ENCODE peak calls at places on chromosomes 7 and 10, in six cellular contexts. M is GM12878, F is SK-N-SH, A is HepG2, T is HCT116, Y is K562. U is an unnamed sample.

GRCh38 chr10:71260622-71261325 is 48.4 kb downstream of the UNC5B start:
- DNase-seq in M (no peak), F (no peak), A (no peak), T (peak), Y (no peak), U (no peak)

GRCh38 chr7:131546583-131547111 is 9.8 kb downstream of the PODXL start:
- DNase-seq in M (no peak), F (peak), A (peak), T (no peak), Y (peak), U (peak)

GRCh38 chr10:73644767-73645166 is 3.5 kb upstream of the MYOZ1 start:
- DNase-seq in M (no peak), F (no peak), A (no peak), T (no peak), Y (no peak), U (no peak)

GRCh38 chr10:63409465-63410027 is 56.2 kb downstream of the JMJD1C start:
- DNase-seq in M (no peak), F (peak), A (no peak), T (no peak), Y (peak), U (peak)

GRCh38 chr7:909358-910329 is 33.3 kb downstream of the GET4 start:
- DNase-seq in M (no peak), F (peak), A (no peak), T (no peak), Y (no peak), U (no peak)

GRCh38 chr10:10489765-10490164 is 527.9 kb upstream of the CELF2 start:
- DNase-seq in M (no peak), F (no peak), A (no peak), T (no peak), Y (no peak), U (no peak)

GRCh38 chr7:25478925-25479324 is 250.6 kb upstream of the NPVF start:
- DNase-seq in M (no peak), F (no peak), A (no peak), T (no peak), Y (no peak), U (no peak)

GRCh38 chr10:67834375-67834774 is 3.6 kb downstream of the DNAJC12 start:
- DNase-seq in M (no peak), F (no peak), A (no peak), T (no peak), Y (no peak), U (no peak)

GRCh38 chr7:79293655-79294142 is 159.8 kb downstream of the MAGI2 start:
- DNase-seq in M (no peak), F (no peak), A (peak), T (no peak), Y (no peak), U (no peak)

GRCh38 chr10:62373995-62374861 is at the start of gene ZNF365:
- DNase-seq in M (no peak), F (peak), A (no peak), T (peak), Y (no peak), U (no peak)

GRCh38 chr7:66211429-66211828 is 6.3 kb downstream of the TPST1 start:
- DNase-seq in M (no peak), F (no peak), A (no peak), T (no peak), Y (no peak), U (no peak)

GRCh38 chr7:94277236-94277635 is 117.5 kb upstream of the COL1A2 start:
- DNase-seq in M (no peak), F (no peak), A (no peak), T (no peak), Y (no peak), U (no peak)

GRCh38 chr10:75841266-75841665 is 409.8 kb downstream of the LRMDA start:
- DNase-seq in M (no peak), F (no peak), A (no peak), T (no peak), Y (no peak), U (no peak)

GRCh38 chr7:26988975-26989374 is 106.8 kb downstream of the HOXA1 start:
- DNase-seq in M (no peak), F (no peak), A (no peak), T (no peak), Y (no peak), U (no peak)

GRCh38 chr10:71268247-71268691 is 50.8 kb upstream of the SLC29A3 start:
- DNase-seq in M (no peak), F (no peak), A (peak), T (no peak), Y (peak), U (no peak)

GRCh38 chr10:112517381-112517976 is 70.5 kb downstream of the VTI1A start:
- DNase-seq in M (no peak), F (no peak), A (no peak), T (peak), Y (no peak), U (no peak)

GRCh38 chr10:79069325-79070090 is 742 bp downstream of the ZMIZ1 start:
- DNase-seq in M (no peak), F (peak), A (no peak), T (no peak), Y (peak), U (peak)

GRCh38 chr7:17998692-17999091 is 29.0 kb downstream of the PRPS1L1 start:
- DNase-seq in M (no peak), F (no peak), A (no peak), T (no peak), Y (no peak), U (no peak)

GRCh38 chr10:125107166-125107949 is 53.0 kb downstream of the CTBP2 start:
- DNase-seq in M (no peak), F (no peak), A (no peak), T (no peak), Y (no peak), U (no peak)

GRCh38 chr10:67622506-67622905 is 73.5 kb downstream of the CTNNA3 start:
- DNase-seq in M (no peak), F (no peak), A (no peak), T (no peak), Y (no peak), U (no peak)

GRCh38 chr10:117548191-117548668 is 5.7 kb downstream of the EMX2 start:
- DNase-seq in M (no peak), F (no peak), A (no peak), T (no peak), Y (no peak), U (no peak)

GRCh38 chr10:74977913-74978847 is 133.3 kb upstream of the SAMD8 start:
- DNase-seq in M (peak), F (no peak), A (no peak), T (no peak), Y (no peak), U (no peak)

GRCh38 chr7:3710531-3710930 is 409.5 kb downstream of the SDK1 start:
- DNase-seq in M (no peak), F (no peak), A (no peak), T (no peak), Y (no peak), U (peak)

GRCh38 chr7:16739863-16740622 is 13.5 kb upstream of the TSPAN13 start:
- DNase-seq in M (no peak), F (no peak), A (no peak), T (peak), Y (peak), U (peak)

DNA sequence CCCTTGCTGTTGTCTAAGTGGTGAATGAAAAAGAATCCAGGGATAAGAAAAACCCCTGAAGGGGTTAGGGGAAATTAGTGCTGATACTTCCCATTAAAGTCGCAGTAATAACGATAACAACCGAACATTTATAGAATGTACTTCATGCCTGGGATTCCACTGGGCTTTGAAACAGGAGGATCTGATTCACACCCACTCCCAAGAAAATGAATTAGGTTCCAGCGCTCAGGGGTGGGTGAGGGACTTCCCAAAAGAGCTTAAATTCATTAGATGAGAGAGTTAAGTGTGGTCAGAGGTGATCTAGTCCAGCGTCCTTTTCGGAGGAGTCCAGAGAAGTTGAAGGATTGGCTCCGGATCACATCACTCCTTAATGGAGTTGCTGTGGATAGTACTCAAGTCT is 27.4 kb downstream of the BAMBI start:
- DNase-seq in M (no peak), F (peak), A (no peak), T (no peak), Y (no peak), U (no peak)
- TF ChIP-seq MAX in M (no peak), F (no peak), A (no peak), T (no peak), Y (no peak), U (no peak)

GRCh38 chr7:107994366-107994765 is 8.6 kb downstream of the LAMB1 start:
- DNase-seq in M (no peak), F (no peak), A (no peak), T (no peak), Y (no peak), U (no peak)
- H3K9ac ChIP-seq in M (no peak), F (no peak), A (no peak), T (no peak), Y (no peak), U (peak)

GRCh38 chr10:44824607-44825006 is 86.5 kb upstream of the TMEM72 start:
- DNase-seq in M (no peak), F (no peak), A (no peak), T (no peak), Y (no peak), U (no peak)
- TF ChIP-seq MAX in M (no peak), F (no peak), A (no peak), T (no peak), Y (no peak), U (no peak)

GRCh38 chr10:122207135-122207534 is 64.0 kb upstream of the BTBD16 start:
- DNase-seq in M (no peak), F (no peak), A (peak), T (no peak), Y (no peak), U (no peak)
- H3K9ac ChIP-seq in M (no peak), F (no peak), A (no peak), T (no peak), Y (no peak), U (no peak)

GRCh38 chr7:127189074-127189473 is 63.7 kb downstream of the GRM8 start:
- DNase-seq in M (no peak), F (no peak), A (no peak), T (no peak), Y (no peak), U (no peak)
- TF ChIP-seq MAX in M (no peak), F (no peak), A (no peak), T (no peak), Y (no peak), U (no peak)

GRCh38 chr10:102452672-102453340 is 1.5 kb upstream of the C10orf95 start:
- DNase-seq in M (no peak), F (no peak), A (no peak), T (peak), Y (peak), U (no peak)

GRCh38 chr10:102450124-102450373 is 1.3 kb downstream of the C10orf95 start:
- DNase-seq in M (no peak), F (no peak), A (no peak), T (no peak), Y (no peak), U (no peak)

GRCh38 chr10:102451105-102451969 is at the start of gene C10orf95:
- DNase-seq in M (no peak), F (no peak), A (no peak), T (no peak), Y (no peak), U (no peak)

GRCh38 chr10:102450374-102451104 is 804 bp downstream of the C10orf95 start:
- DNase-seq in M (peak), F (peak), A (peak), T (peak), Y (peak), U (peak)

GRCh38 chr10:102449321-102450123 is 1.8 kb downstream of the C10orf95 start:
- DNase-seq in M (peak), F (peak), A (peak), T (peak), Y (peak), U (peak)
- H3K9ac ChIP-seq in M (peak), F (peak), A (peak), T (peak), Y (peak), U (peak)